ENCODE peak calls at places on chromosomes 2 and 18, in five cellular contexts. One of them, this sample, is unnamed.
A peak's percentile ranks its signal among the peaks of the same experiment; 100 is the strongest.

GRCh38 chr2:28633739-28634138 is 117.9 kb upstream of the PPP1CB start:
- DNase-seq in AG04450: no peak
- DNase-seq in ovary: peak; percentile 69
- DNase-seq in sigmoid colon: no peak
- DNase-seq in thoracic aorta: no peak
- DNase-seq in this sample: no peak

GRCh38 chr2:141557329-141558098 is 573.3 kb downstream of the LRP1B start:
- DNase-seq in AG04450: peak; percentile 83
- DNase-seq in thoracic aorta: no peak
- DNase-seq in ovary: no peak
- DNase-seq in sigmoid colon: no peak
- DNase-seq in this sample: no peak

GRCh38 chr2:20561703-20562454 is 89.0 kb downstream of the HS1BP3 start:
- DNase-seq in sigmoid colon: no peak
- DNase-seq in ovary: no peak
- DNase-seq in AG04450: no peak
- DNase-seq in thoracic aorta: no peak
- DNase-seq in this sample: no peak

GRCh38 chr2:34306745-34307144 is 707.6 kb upstream of the FAM98A start:
- DNase-seq in sigmoid colon: no peak
- DNase-seq in AG04450: no peak
- DNase-seq in ovary: no peak
- DNase-seq in thoracic aorta: no peak
- DNase-seq in this sample: no peak

GRCh38 chr2:95034221-95034620 is 8.7 kb downstream of the MAL start:
- DNase-seq in thoracic aorta: no peak
- DNase-seq in sigmoid colon: no peak
- DNase-seq in AG04450: no peak
- DNase-seq in ovary: no peak
- DNase-seq in this sample: no peak

GRCh38 chr18:29154196-29154757 is 977.3 kb upstream of the CDH2 start:
- DNase-seq in AG04450: no peak
- DNase-seq in ovary: no peak
- DNase-seq in sigmoid colon: no peak
- DNase-seq in thoracic aorta: no peak
- DNase-seq in this sample: no peak

GRCh38 chr2:183010112-183010511 is 28.1 kb downstream of the NCKAP1 start:
- DNase-seq in thoracic aorta: no peak
- DNase-seq in ovary: no peak
- DNase-seq in sigmoid colon: no peak
- DNase-seq in AG04450: peak; percentile 42
- DNase-seq in this sample: no peak

GRCh38 chr2:46923011-46923669 is 7.5 kb upstream of the MCFD2 start:
- DNase-seq in ovary: no peak
- DNase-seq in AG04450: no peak
- DNase-seq in sigmoid colon: no peak
- DNase-seq in thoracic aorta: no peak
- DNase-seq in this sample: no peak

GRCh38 chr2:229689307-229689839 is 25.0 kb downstream of the DNER start:
- DNase-seq in thoracic aorta: no peak
- DNase-seq in sigmoid colon: no peak
- DNase-seq in AG04450: no peak
- DNase-seq in ovary: no peak
- DNase-seq in this sample: no peak
- H3K27ac ChIP-seq in thoracic aorta: no peak overlapping the region
- H3K27ac ChIP-seq in sigmoid colon: no peak overlapping the region
- H3K27ac ChIP-seq in AG04450: no peak overlapping the region
- H3K27ac ChIP-seq in ovary: no peak overlapping the region
- H3K27ac ChIP-seq in this sample: no peak overlapping the region

GRCh38 chr2:178482437-178482836 is 2.2 kb downstream of the PLEKHA3 start:
- DNase-seq in sigmoid colon: no peak
- DNase-seq in thoracic aorta: no peak
- DNase-seq in AG04450: no peak
- DNase-seq in ovary: no peak
- DNase-seq in this sample: no peak
- H3K4me3 ChIP-seq in sigmoid colon: no peak overlapping the region
- H3K4me3 ChIP-seq in thoracic aorta: peak overlapping the region; percentile 83
- H3K4me3 ChIP-seq in AG04450: no peak overlapping the region
- H3K4me3 ChIP-seq in ovary: no peak overlapping the region
- H3K4me3 ChIP-seq in this sample: peak overlapping the region; percentile 10

DNA sequence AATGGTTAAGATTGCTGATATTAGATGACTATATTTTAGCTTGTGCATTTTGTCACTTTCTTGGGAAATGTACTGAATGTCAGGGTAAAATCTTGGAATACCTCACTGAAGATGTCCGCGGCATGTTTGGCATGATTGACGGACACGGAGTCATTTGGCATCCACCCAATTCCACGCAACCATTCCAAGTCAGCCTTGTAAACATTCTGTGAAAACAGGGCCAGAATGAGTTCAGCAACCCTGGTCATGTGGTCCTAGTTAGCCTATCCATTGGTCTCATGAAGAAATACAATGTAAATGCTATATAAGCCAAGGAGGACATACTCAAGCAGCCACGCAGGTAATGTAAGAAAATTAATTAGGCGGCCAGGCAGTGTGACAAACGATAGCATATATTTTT is 159.5 kb downstream of the RIF1 start:
- DNase-seq in sigmoid colon: no peak
- DNase-seq in ovary: no peak
- DNase-seq in thoracic aorta: no peak
- DNase-seq in AG04450: no peak
- DNase-seq in this sample: no peak
- H3K27ac ChIP-seq in sigmoid colon: no peak overlapping the region
- H3K27ac ChIP-seq in ovary: no peak overlapping the region
- H3K27ac ChIP-seq in thoracic aorta: no peak overlapping the region
- H3K27ac ChIP-seq in AG04450: no peak overlapping the region
- H3K27ac ChIP-seq in this sample: no peak overlapping the region

DNA sequence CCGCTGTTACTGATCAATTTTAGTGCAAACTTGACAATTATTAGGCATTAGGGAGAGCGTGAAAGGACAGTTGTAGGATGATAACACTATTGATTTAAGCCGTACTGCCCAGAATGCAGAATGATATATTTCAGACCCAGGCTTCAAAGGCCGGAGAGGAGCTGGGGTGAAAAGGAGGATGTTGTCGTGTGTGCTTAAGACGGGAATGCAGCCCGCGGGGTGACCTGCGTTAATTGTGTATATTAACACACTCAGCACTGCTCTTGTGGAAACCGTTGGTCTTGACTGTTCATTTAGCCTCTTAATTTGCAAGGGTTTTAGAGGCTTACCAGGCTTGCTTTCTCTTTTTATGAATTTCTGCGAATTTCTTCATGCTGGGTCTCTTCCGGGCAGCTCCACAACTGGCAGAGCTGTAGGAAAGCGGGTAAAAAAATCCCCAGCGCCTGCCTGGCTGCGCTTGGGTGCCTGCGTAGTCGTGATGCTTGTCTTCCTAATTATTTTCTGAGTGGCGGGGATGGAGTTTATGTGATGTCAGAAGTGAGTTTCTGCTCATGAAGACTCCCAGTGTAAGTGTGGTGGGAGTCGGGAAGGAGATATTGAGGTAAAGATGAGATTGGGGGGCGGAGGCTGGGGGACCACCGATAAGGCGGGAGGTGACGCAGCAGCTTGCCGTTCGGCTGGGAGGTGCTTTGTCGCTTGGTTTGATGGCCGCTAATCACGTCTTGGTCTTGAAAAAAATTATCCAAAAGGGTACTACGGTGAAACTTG is 229.7 kb downstream of the LDLRAD4 start:
- DNase-seq in thoracic aorta: no peak
- DNase-seq in AG04450: no peak
- DNase-seq in ovary: no peak
- DNase-seq in sigmoid colon: no peak
- DNase-seq in this sample: no peak
- H3K4me3 ChIP-seq in thoracic aorta: peak overlapping the region; percentile 59
- H3K4me3 ChIP-seq in AG04450: no peak overlapping the region
- H3K4me3 ChIP-seq in ovary: no peak overlapping the region
- H3K4me3 ChIP-seq in sigmoid colon: peak overlapping the region; percentile 23
- H3K4me3 ChIP-seq in this sample: no peak overlapping the region

GRCh38 chr2:71882236-71882946 is 265.3 kb downstream of the CYP26B1 start:
- DNase-seq in ovary: no peak
- DNase-seq in sigmoid colon: no peak
- DNase-seq in AG04450: no peak
- DNase-seq in thoracic aorta: no peak
- DNase-seq in this sample: no peak

GRCh38 chr2:71886241-71886640 is 261.4 kb downstream of the CYP26B1 start:
- DNase-seq in AG04450: no peak
- DNase-seq in thoracic aorta: no peak
- DNase-seq in ovary: no peak
- DNase-seq in sigmoid colon: no peak
- DNase-seq in this sample: no peak

GRCh38 chr2:71887196-71887595 is 260.5 kb downstream of the CYP26B1 start:
- DNase-seq in AG04450: no peak
- DNase-seq in thoracic aorta: no peak
- DNase-seq in ovary: peak; percentile 2
- DNase-seq in sigmoid colon: no peak
- DNase-seq in this sample: no peak

GRCh38 chr2:71882949-71883472 is 264.7 kb downstream of the CYP26B1 start:
- DNase-seq in sigmoid colon: peak; percentile 90
- DNase-seq in AG04450: peak; percentile 72
- DNase-seq in thoracic aorta: no peak
- DNase-seq in ovary: peak; percentile 31
- DNase-seq in this sample: no peak

DNA sequence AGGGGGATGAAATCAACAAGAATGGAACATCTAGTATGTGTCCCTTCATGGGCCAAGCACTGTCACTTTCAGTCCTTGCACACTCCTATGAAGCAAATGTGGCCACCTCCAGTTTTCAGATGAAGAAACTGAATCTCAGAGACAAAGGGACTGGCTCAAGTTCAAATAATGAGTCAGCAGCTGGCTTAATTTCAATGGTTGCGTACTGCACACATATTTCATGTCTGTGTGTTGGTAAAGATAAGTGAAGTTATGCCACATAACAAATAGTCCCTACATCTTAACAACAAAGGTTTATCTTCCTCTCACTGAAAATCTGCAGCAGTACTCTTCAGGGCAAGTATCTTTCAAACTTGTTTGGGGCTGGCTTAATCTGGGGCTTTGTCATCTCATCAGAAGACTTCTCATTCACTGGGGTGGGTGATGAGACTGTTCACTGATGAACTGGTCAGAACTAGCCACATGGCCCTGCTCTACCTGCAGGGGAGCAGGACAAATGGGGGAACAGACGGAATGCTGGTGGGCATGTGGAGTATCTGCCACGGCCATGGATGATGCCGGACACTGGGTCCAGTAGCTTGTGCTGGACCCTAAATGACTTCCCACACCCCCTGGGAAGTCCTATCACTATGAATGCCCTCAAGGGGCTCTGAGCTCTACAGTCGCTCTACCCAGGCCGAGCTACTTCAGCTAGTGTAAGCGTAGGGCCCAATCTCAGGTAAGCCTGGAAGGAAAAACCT is 263.2 kb downstream of the CYP26B1 start:
- DNase-seq in sigmoid colon: no peak
- DNase-seq in ovary: peak; percentile 7
- DNase-seq in AG04450: no peak
- DNase-seq in thoracic aorta: no peak
- DNase-seq in this sample: no peak
- H3K27ac ChIP-seq in sigmoid colon: no peak overlapping the region
- H3K27ac ChIP-seq in ovary: no peak overlapping the region
- H3K27ac ChIP-seq in AG04450: no peak overlapping the region
- H3K27ac ChIP-seq in thoracic aorta: no peak overlapping the region
- H3K27ac ChIP-seq in this sample: no peak overlapping the region

GRCh38 chr18:62384068-62384467 is 59.0 kb downstream of the TNFRSF11A start:
- DNase-seq in ovary: no peak
- DNase-seq in sigmoid colon: no peak
- DNase-seq in AG04450: no peak
- DNase-seq in thoracic aorta: no peak
- DNase-seq in this sample: no peak

GRCh38 chr18:62387257-62387656 is 62.1 kb downstream of the TNFRSF11A start:
- DNase-seq in AG04450: no peak
- DNase-seq in thoracic aorta: no peak
- DNase-seq in sigmoid colon: no peak
- DNase-seq in ovary: no peak
- DNase-seq in this sample: no peak

GRCh38 chr18:62386616-62387015 is 61.5 kb downstream of the TNFRSF11A start:
- DNase-seq in ovary: no peak
- DNase-seq in AG04450: no peak
- DNase-seq in thoracic aorta: no peak
- DNase-seq in sigmoid colon: no peak
- DNase-seq in this sample: no peak

GRCh38 chr18:62386091-62386490 is 61.0 kb downstream of the TNFRSF11A start:
- DNase-seq in ovary: no peak
- DNase-seq in AG04450: no peak
- DNase-seq in thoracic aorta: no peak
- DNase-seq in sigmoid colon: no peak
- DNase-seq in this sample: no peak

DNA sequence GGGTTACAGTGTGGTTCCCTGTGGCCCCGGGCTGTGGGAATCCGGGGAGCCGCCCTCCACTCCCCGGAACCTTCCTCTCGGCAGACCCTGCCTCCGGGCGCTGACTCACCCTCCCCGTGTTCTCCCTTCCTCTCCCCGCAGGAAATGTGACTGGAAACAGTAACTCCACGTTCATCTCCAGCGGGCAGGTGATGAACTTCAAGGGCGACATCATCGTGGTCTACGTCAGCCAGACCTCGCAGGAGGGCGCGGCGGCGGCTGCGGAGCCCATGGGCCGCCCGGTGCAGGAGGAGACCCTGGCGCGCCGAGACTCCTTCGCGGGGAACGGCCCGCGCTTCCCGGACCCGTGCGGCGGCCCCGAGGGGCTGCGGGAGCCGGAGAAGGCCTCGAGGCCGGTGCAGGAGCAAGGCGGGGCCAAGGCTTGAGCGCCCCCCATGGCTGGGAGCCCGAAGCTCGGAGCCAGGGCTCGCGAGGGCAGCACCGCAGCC is 59.5 kb downstream of the TNFRSF11A start:
- DNase-seq in sigmoid colon: no peak
- DNase-seq in AG04450: no peak
- DNase-seq in ovary: no peak
- DNase-seq in thoracic aorta: no peak
- DNase-seq in this sample: no peak
- H3K4me3 ChIP-seq in sigmoid colon: peak overlapping the region; percentile 27
- H3K4me3 ChIP-seq in AG04450: peak overlapping the region; percentile 20
- H3K4me3 ChIP-seq in ovary: no peak overlapping the region
- H3K4me3 ChIP-seq in thoracic aorta: peak overlapping the region; percentile 20
- H3K4me3 ChIP-seq in this sample: no peak overlapping the region